ENCODE peak calls at places on chromosomes 12 and 14, in nine cellular contexts. T is body of pancreas; A is activated naive CD4-positive, alpha-beta T cell treated with anti-CD3 and anti-CD28 coated beads for 36 hours; Z is mesenchymal stem cell; R is DMS153; O is NCI-H2029 treated with DMSO at 0.1 percent for 48 hours; E is NCI-H526; V is Daoy; M is NCI-H1092 treated with DMSO at 0.1 percent for 48 hours. J is an unnamed sample.
A peak's percentile ranks its signal among the peaks of the same experiment; 100 is the strongest.

GRCh38 chr14:50230601-50231474 is 540 bp downstream of the SOS2 start:
- DNase-seq in R (peak; percentile 3), T (peak; percentile 65), O (no peak), E (peak; percentile 74), M (peak; percentile 42), V (peak; percentile 56), Z (peak; percentile 80), A (peak; percentile 75), J (peak; percentile 43)

GRCh38 chr12:13171921-13172859 is 24.3 kb upstream of the EMP1 start:
- DNase-seq in V (peak; percentile 87), T (no peak), R (no peak), M (no peak), O (no peak), Z (peak; percentile 24), A (no peak), E (peak; percentile 34), J (no peak)

GRCh38 chr12:88401153-88401552 is 179.1 kb downstream of the KITLG start:
- DNase-seq in E (no peak), Z (no peak), T (no peak), A (no peak), V (no peak), R (no peak), O (no peak), M (no peak), J (no peak)

GRCh38 chr12:89707623-89707991 is 1.0 kb downstream of the ATP2B1 start:
- DNase-seq in V (peak; percentile 35), R (no peak), A (peak; percentile 26), T (peak; percentile 24), M (peak; percentile 34), O (no peak), Z (peak; percentile 45), E (peak; percentile 70), J (peak; percentile 23)

GRCh38 chr12:72448805-72449204 is 176.6 kb downstream of the TRHDE start:
- DNase-seq in M (no peak), A (no peak), T (no peak), Z (no peak), R (no peak), E (no peak), O (no peak), V (no peak), J (no peak)

GRCh38 chr14:23349156-23349845 is 3.4 kb downstream of the SLC22A17 start:
- DNase-seq in R (no peak), A (no peak), O (no peak), E (no peak), V (no peak), M (no peak), T (no peak), Z (no peak), J (no peak)

GRCh38 chr14:92711976-92712653 is 36.3 kb downstream of the LGMN start:
- DNase-seq in Z (no peak), O (no peak), A (no peak), M (no peak), T (no peak), R (no peak), E (no peak), V (no peak), J (no peak)

GRCh38 chr12:98750511-98750910 is 105.4 kb downstream of the APAF1 start:
- DNase-seq in A (no peak), O (no peak), M (no peak), V (no peak), T (no peak), E (no peak), Z (no peak), R (no peak), J (no peak)

GRCh38 chr14:91223028-91223783 is 21.3 kb downstream of the GPR68 start:
- DNase-seq in V (peak; percentile 41), E (no peak), O (peak; percentile 67), M (peak; percentile 60), A (peak; percentile 77), R (no peak), Z (no peak), T (no peak), J (peak; percentile 53)

GRCh38 chr12:11922361-11922760 is 148.4 kb upstream of the BCL2L14 start:
- DNase-seq in E (peak; percentile 54), O (no peak), V (no peak), T (no peak), Z (no peak), A (no peak), M (no peak), R (no peak), J (no peak)

GRCh38 chr14:75877292-75877691 is 104.5 kb downstream of the TGFB3 start:
- DNase-seq in E (no peak), Z (peak; percentile 63), A (no peak), V (peak; percentile 89), R (no peak), T (peak; percentile 74), O (no peak), M (no peak), J (no peak)

GRCh38 chr12:57131896-57132744 is 3.8 kb downstream of the LRP1 start:
- DNase-seq in A (no peak), R (peak; percentile 21), Z (no peak), M (no peak), O (no peak), E (no peak), V (no peak), T (no peak), J (no peak)

GRCh38 chr14:69043007-69043444 is 63.9 kb upstream of the ACTN1 start:
- DNase-seq in A (no peak), O (no peak), V (no peak), T (peak; percentile 71), R (no peak), M (no peak), E (no peak), Z (no peak), J (no peak)

GRCh38 chr14:45699451-45699850 is 446.4 kb upstream of the MIS18BP1 start:
- DNase-seq in O (no peak), T (no peak), M (no peak), Z (no peak), V (no peak), E (no peak), R (no peak), A (no peak), J (no peak)

GRCh38 chr12:122203301-122203967 is at the start of gene B3GNT4:
- DNase-seq in T (peak; percentile 78), E (peak; percentile 93), M (peak; percentile 18), V (peak; percentile 76), Z (peak; percentile 57), R (peak; percentile 28), O (no peak), A (peak; percentile 68), J (peak; percentile 67)

GRCh38 chr12:28568083-28568482 is 377.8 kb downstream of the CCDC91 start:
- DNase-seq in A (no peak), O (no peak), M (no peak), V (peak; percentile 53), R (no peak), T (no peak), Z (peak; percentile 87), E (no peak), J (no peak)

GRCh38 chr14:100586520-100587247 is 533 bp downstream of the BEGAIN start:
- DNase-seq in E (peak; percentile 62), O (no peak), A (peak; percentile 64), V (peak; percentile 89), T (peak; percentile 57), M (no peak), Z (no peak), R (no peak), J (peak; percentile 51)

GRCh38 chr12:52038447-52038846 is 12.8 kb upstream of the NR4A1 start:
- DNase-seq in E (no peak), R (no peak), Z (no peak), V (no peak), O (no peak), M (no peak), A (no peak), T (no peak), J (no peak)

GRCh38 chr12:84698576-84699333 is 213.8 kb downstream of the SLC6A15 start:
- DNase-seq in T (no peak), M (no peak), V (no peak), A (no peak), R (no peak), E (peak; percentile 84), O (no peak), Z (no peak), J (no peak)

GRCh38 chr12:9732966-9733461 is at the start of gene CLECL1:
- DNase-seq in Z (no peak), O (no peak), M (no peak), A (peak; percentile 44), T (no peak), R (no peak), E (no peak), V (no peak), J (no peak)

GRCh38 chr12:19186722-19187661 is 57.5 kb downstream of the PLEKHA5 start:
- DNase-seq in V (peak; percentile 30), A (no peak), O (no peak), T (no peak), R (peak; percentile 22), M (peak; percentile 66), E (peak; percentile 57), Z (peak; percentile 67), J (no peak)

GRCh38 chr14:34498684-34499412 is 36.8 kb upstream of the SPTSSA start:
- DNase-seq in O (peak; percentile 93), M (peak; percentile 76), R (peak; percentile 13), E (peak; percentile 62), T (peak; percentile 44), Z (peak; percentile 48), A (peak; percentile 38), V (no peak), J (no peak)

GRCh38 chr12:54546511-54546910 is 2.9 kb upstream of the PDE1B start:
- DNase-seq in A (no peak), E (no peak), M (no peak), R (no peak), V (no peak), T (no peak), O (no peak), Z (no peak), J (no peak)

GRCh38 chr12:26010293-26010821 is 51.9 kb downstream of the RASSF8 start:
- DNase-seq in E (no peak), A (no peak), M (no peak), O (no peak), T (no peak), V (peak; percentile 88), Z (no peak), R (no peak), J (no peak)

GRCh38 chr14:43356984-43357545 is 1150.0 kb downstream of the FSCB start:
- DNase-seq in M (peak; percentile 33), Z (no peak), E (no peak), A (no peak), R (no peak), T (peak; percentile 25), O (peak; percentile 13), V (no peak), J (no peak)

GRCh38 chr14:31977001-31977556 is 100.0 kb upstream of the ARHGAP5 start:
- DNase-seq in E (no peak), O (no peak), T (no peak), A (no peak), R (no peak), V (no peak), M (no peak), Z (no peak), J (no peak)

GRCh38 chr12:67457799-67458680 is 188.9 kb downstream of the CAND1 start:
- DNase-seq in Z (no peak), T (no peak), E (no peak), M (no peak), O (no peak), V (no peak), A (no peak), R (no peak), J (no peak)

GRCh38 chr12:54009171-54010052 is 627 bp downstream of the HOXC8 start:
- DNase-seq in M (peak; percentile 51), O (no peak), E (no peak), R (no peak), A (peak; percentile 34), V (peak; percentile 67), Z (peak; percentile 43), T (peak; percentile 34), J (no peak)

GRCh38 chr12:19967486-19967885 is 400.9 kb upstream of the PDE3A start:
- DNase-seq in T (no peak), A (no peak), V (peak; percentile 71), R (peak; percentile 86), Z (peak; percentile 96), E (no peak), O (peak; percentile 71), M (peak; percentile 34), J (no peak)

GRCh38 chr14:70663707-70664179 is 22.0 kb downstream of the TTC9 start:
- DNase-seq in A (no peak), T (peak; percentile 8), V (peak; percentile 28), R (no peak), Z (peak; percentile 40), O (no peak), E (no peak), M (no peak), J (no peak)

GRCh38 chr12:27014859-27015729 is 910 bp upstream of the TM7SF3 start:
- DNase-seq in T (no peak), O (no peak), Z (no peak), E (no peak), M (no peak), V (no peak), R (no peak), A (no peak), J (no peak)

J was measured in activated naive CD8-positive, alpha-beta T cell treated with anti-CD3 and anti-CD28 coated beads, Interleukin-2, amount 50 U/mL, for 24 hours.